ENCODE peak calls at places on chromosome 11, in six cellular contexts. J is left cardiac atrium; I is lower leg skin; E is effector memory CD4-positive, alpha-beta T cell; Y is stimulated activated CD4-positive, alpha-beta T cell treated with anti-CD3 and anti-CD28 coated beads, Interleukin-4, amount 100 ng/mL, for 1 hour; T is esophagus muscularis mucosa. P is an unnamed sample.

GRCh38 chr11:93857413-93858185 is 7.2 kb upstream of the VSTM5 start:
- DNase-seq in E (no peak), I (no peak), Y (no peak), T (no peak), J (no peak), P (no peak)

GRCh38 chr11:794766-795637 is 3.1 kb downstream of the SLC25A22 start:
- DNase-seq in I (no peak), T (no peak), Y (no peak), E (no peak), J (no peak), P (peak; percentile 45)

GRCh38 chr11:113532697-113533424 is 57.7 kb upstream of the DRD2 start:
- DNase-seq in T (no peak), I (peak; percentile 94), J (peak; percentile 80), Y (peak; percentile 53), E (peak; percentile 32), P (peak; percentile 73)

GRCh38 chr11:58905716-58906547 is 33.4 kb upstream of the GLYATL1 start:
- DNase-seq in E (no peak), I (peak; percentile 87), T (peak; percentile 90), J (peak; percentile 51), Y (no peak), P (peak; percentile 95)

GRCh38 chr11:122584670-122585069 is 70.9 kb upstream of the UBASH3B start:
- DNase-seq in J (no peak), T (no peak), Y (no peak), E (no peak), I (no peak), P (peak; percentile 38)

GRCh38 chr11:106173291-106173690 is 95.8 kb downstream of the AASDHPPT start:
- DNase-seq in J (no peak), I (no peak), E (no peak), Y (no peak), T (no peak), P (no peak)

GRCh38 chr11:78898376-78898775 is 323.7 kb upstream of the NARS2 start:
- DNase-seq in E (no peak), Y (no peak), J (no peak), T (no peak), I (no peak), P (no peak)

GRCh38 chr11:31656051-31656450 is 146.5 kb downstream of the ELP4 start:
- DNase-seq in Y (no peak), E (no peak), J (no peak), I (no peak), T (no peak), P (peak; percentile 29)

GRCh38 chr11:14075679-14076078 is 113.2 kb downstream of the SPON1 start:
- DNase-seq in T (no peak), E (no peak), I (no peak), Y (no peak), J (no peak), P (no peak)

GRCh38 chr11:128757235-128757711 is 63.4 kb downstream of the FLI1 start:
- DNase-seq in T (no peak), E (peak; percentile 49), Y (peak; percentile 61), J (no peak), I (no peak), P (peak; percentile 41)

GRCh38 chr11:113317297-113317696 is 2.9 kb downstream of the TTC12 start:
- DNase-seq in T (no peak), J (no peak), Y (no peak), I (no peak), E (no peak), P (no peak)

GRCh38 chr11:73322111-73322985 is 14.3 kb downstream of the ARHGEF17 start:
- DNase-seq in T (no peak), I (no peak), J (no peak), E (no peak), Y (no peak), P (peak; percentile 55)

GRCh38 chr11:111006207-111006606 is 239.3 kb upstream of the POU2AF2 start:
- DNase-seq in J (no peak), Y (no peak), I (no peak), E (no peak), T (peak; percentile 26), P (no peak)

GRCh38 chr11:83725161-83725560 is 439.0 kb upstream of the CCDC90B start:
- DNase-seq in T (no peak), Y (no peak), I (no peak), J (no peak), E (no peak), P (no peak)

GRCh38 chr11:121895919-121896318 is 220.1 kb downstream of the BLID start:
- DNase-seq in J (no peak), T (no peak), I (no peak), Y (no peak), E (no peak), P (peak; percentile 86)

GRCh38 chr11:48001438-48002021 is 21.2 kb downstream of the PTPRJ start:
- DNase-seq in J (no peak), I (no peak), T (no peak), Y (peak; percentile 64), E (peak; percentile 79), P (peak; percentile 58)

GRCh38 chr11:66112640-66113098 is 42.6 kb downstream of the PACS1 start:
- DNase-seq in T (no peak), J (peak; percentile 44), E (no peak), Y (no peak), I (no peak), P (peak; percentile 94)

GRCh38 chr11:124717421-124717785 is 22.3 kb upstream of the NRGN start:
- DNase-seq in T (no peak), I (no peak), Y (no peak), E (no peak), J (no peak), P (peak; percentile 25)

GRCh38 chr11:19216021-19216420 is 14.2 kb upstream of the CSRP3 start:
- DNase-seq in T (no peak), E (no peak), Y (no peak), J (no peak), I (no peak), P (no peak)

GRCh38 chr11:87301785-87302540 is 264.2 kb downstream of the TMEM135 start:
- DNase-seq in T (no peak), J (no peak), Y (no peak), I (no peak), E (no peak), P (no peak)

GRCh38 chr11:46361283-46362145 is 14.3 kb downstream of the DGKZ start:
- DNase-seq in T (no peak), J (peak; percentile 81), Y (peak; percentile 69), E (peak; percentile 32), I (peak; percentile 92), P (peak; percentile 31)

GRCh38 chr11:69463181-69463891 is 18.1 kb upstream of the LINC01488 start:
- DNase-seq in E (no peak), J (peak; percentile 67), Y (no peak), T (no peak), I (no peak), P (peak; percentile 26)

GRCh38 chr11:21931436-21932101 is 261.3 kb upstream of the ANO5 start:
- DNase-seq in T (no peak), J (no peak), I (no peak), E (no peak), Y (no peak), P (no peak)

GRCh38 chr11:76623171-76623883 is 47.2 kb downstream of the LRRC32 start:
- DNase-seq in J (no peak), I (peak; percentile 84), E (no peak), T (no peak), Y (no peak), P (peak; percentile 56)

GRCh38 chr11:27386176-27386575 is 23.2 kb upstream of the CCDC34 start:
- DNase-seq in Y (no peak), T (no peak), I (no peak), J (no peak), E (no peak), P (no peak)

GRCh38 chr11:7484645-7485044 is 661 bp upstream of the OLFML1 start:
- DNase-seq in E (no peak), I (no peak), Y (no peak), T (no peak), J (no peak), P (peak; percentile 4)

P was measured in EL.